ENCODE peak calls at places on chromosome 15, in seven cellular contexts. V is HFF-Myc, X is NCI-H1417, K is HTR-8/SVneo, F is spleen, H is breast epithelium, I is germinal center. Q is an unnamed sample.

GRCh38 chr15:78906310-78906608 is 33.6 kb downstream of the MORF4L1 start:
- DNase-seq in V (no peak), X (no peak), K (no peak), F (no peak), H (no peak), I (no peak), Q (no peak)

GRCh38 chr15:30929064-30929669 is 25.5 kb downstream of the FAN1 start:
- DNase-seq in V (no peak), X (peak), K (no peak), F (no peak), H (no peak), I (no peak), Q (no peak)

GRCh38 chr15:83288381-83288801 is 3.9 kb upstream of the BNC1 start:
- DNase-seq in V (no peak), X (no peak), K (no peak), F (no peak), H (no peak), I (no peak), Q (no peak)

GRCh38 chr15:74869726-74870407 is 3.3 kb downstream of the SCAMP2 start:
- DNase-seq in V (no peak), X (no peak), K (no peak), F (peak), H (no peak), I (peak), Q (no peak)

GRCh38 chr15:87154771-87155170 is 1075.1 kb downstream of the AGBL1 start:
- DNase-seq in V (no peak), X (no peak), K (no peak), F (no peak), H (no peak), I (no peak), Q (no peak)

GRCh38 chr15:90322531-90322930 is 29.6 kb upstream of the ZNF774 start:
- DNase-seq in V (no peak), X (no peak), K (no peak), F (no peak), H (no peak), I (no peak), Q (no peak)

GRCh38 chr15:89628791-89629715 is 26.2 kb downstream of the KIF7 start:
- DNase-seq in V (no peak), X (no peak), K (no peak), F (no peak), H (no peak), I (no peak), Q (no peak)

GRCh38 chr15:85073556-85074194 is 92.0 kb downstream of the PDE8A start:
- DNase-seq in V (no peak), X (no peak), K (no peak), F (no peak), H (no peak), I (no peak), Q (no peak)

GRCh38 chr15:43518073-43518761 is 809 bp downstream of the MAP1A start:
- DNase-seq in V (no peak), X (peak), K (no peak), F (no peak), H (no peak), I (no peak), Q (peak)

GRCh38 chr15:43511012-43511885 is 6.2 kb upstream of the MAP1A start:
- DNase-seq in V (no peak), X (peak), K (no peak), F (no peak), H (no peak), I (no peak), Q (peak)

GRCh38 chr15:62783303-62783957 is 259.1 kb upstream of the TPM1 start:
- DNase-seq in V (peak), X (no peak), K (peak), F (no peak), H (no peak), I (no peak), Q (no peak)

GRCh38 chr15:51672913-51673857 is 8.1 kb upstream of the SCG3 start:
- DNase-seq in V (no peak), X (no peak), K (no peak), F (no peak), H (no peak), I (no peak), Q (no peak)

GRCh38 chr15:59699810-59700431 is 10.8 kb upstream of the BNIP2 start:
- DNase-seq in V (no peak), X (no peak), K (no peak), F (no peak), H (no peak), I (no peak), Q (no peak)

GRCh38 chr15:100175406-100176114 is 166.2 kb downstream of the ADAMTS17 start:
- DNase-seq in V (no peak), X (no peak), K (no peak), F (no peak), H (no peak), I (no peak), Q (no peak)

GRCh38 chr15:70936326-70936725 is 43.7 kb downstream of the LRRC49 start:
- DNase-seq in V (no peak), X (peak), K (no peak), F (no peak), H (no peak), I (no peak), Q (no peak)

GRCh38 chr15:57566840-57567239 is 24.9 kb upstream of the MYZAP start:
- DNase-seq in V (no peak), X (no peak), K (no peak), F (no peak), H (no peak), I (no peak), Q (no peak)

GRCh38 chr15:55108858-55109518 is 87.8 kb downstream of the RSL24D1 start:
- DNase-seq in V (peak), X (peak), K (peak), F (peak), H (peak), I (peak), Q (peak)

GRCh38 chr15:72488558-72488957 is 14.4 kb downstream of the ARIH1 start:
- DNase-seq in V (no peak), X (no peak), K (no peak), F (no peak), H (no peak), I (no peak), Q (no peak)

GRCh38 chr15:74631408-74631807 is 15.8 kb downstream of the CLK3 start:
- DNase-seq in V (no peak), X (no peak), K (no peak), F (no peak), H (no peak), I (no peak), Q (no peak)

GRCh38 chr15:31511707-31512310 is 185.2 kb downstream of the KLF13 start:
- DNase-seq in V (no peak), X (no peak), K (no peak), F (no peak), H (no peak), I (no peak), Q (no peak)

GRCh38 chr15:67973846-67974245 is 80.3 kb upstream of the PIAS1 start:
- DNase-seq in V (no peak), X (no peak), K (no peak), F (no peak), H (no peak), I (no peak), Q (no peak)

GRCh38 chr15:71254503-71254902 is 139.2 kb downstream of the THSD4 start:
- DNase-seq in V (no peak), X (no peak), K (no peak), F (no peak), H (no peak), I (no peak), Q (no peak)

GRCh38 chr15:96324192-96324895 is 6.2 kb upstream of the NR2F2 start:
- DNase-seq in V (no peak), X (no peak), K (no peak), F (no peak), H (no peak), I (no peak), Q (no peak)

GRCh38 chr15:64334530-64334929 is 21.4 kb downstream of the CSNK1G1 start:
- DNase-seq in V (no peak), X (no peak), K (no peak), F (no peak), H (no peak), I (no peak), Q (no peak)

GRCh38 chr15:28887344-28888174 is 1.8 kb downstream of the APBA2 start:
- DNase-seq in V (no peak), X (no peak), K (no peak), F (peak), H (no peak), I (no peak), Q (no peak)

GRCh38 chr15:80929225-80929624 is 60.4 kb downstream of the MESD start:
- DNase-seq in V (peak), X (no peak), K (peak), F (peak), H (no peak), I (no peak), Q (no peak)

GRCh38 chr15:59794229-59794886 is 105.2 kb upstream of the BNIP2 start:
- DNase-seq in V (no peak), X (no peak), K (no peak), F (no peak), H (no peak), I (no peak), Q (no peak)

GRCh38 chr15:68413363-68414255 is 18.4 kb downstream of the ITGA11 start:
- DNase-seq in V (no peak), X (no peak), K (no peak), F (no peak), H (no peak), I (no peak), Q (no peak)

GRCh38 chr15:66841953-66842681 is 140.1 kb downstream of the SMAD6 start:
- DNase-seq in V (no peak), X (peak), K (peak), F (peak), H (peak), I (peak), Q (no peak)

GRCh38 chr15:95041297-95041696 is 809.9 kb downstream of the MCTP2 start:
- DNase-seq in V (no peak), X (no peak), K (no peak), F (no peak), H (no peak), I (no peak), Q (no peak)

GRCh38 chr15:90869601-90870353 is 1.4 kb downstream of the FURIN start:
- DNase-seq in V (peak), X (peak), K (peak), F (peak), H (no peak), I (no peak), Q (no peak)

GRCh38 chr15:56040081-56041035 is 46.9 kb upstream of the NEDD4 start:
- DNase-seq in V (peak), X (peak), K (peak), F (no peak), H (no peak), I (no peak), Q (peak)

GRCh38 chr15:75030023-75030413 is 6.6 kb downstream of the PPCDC start:
- DNase-seq in V (no peak), X (peak), K (no peak), F (no peak), H (no peak), I (no peak), Q (no peak)

GRCh38 chr15:73993211-73993994 is 1.1 kb upstream of the PML start:
- DNase-seq in V (no peak), X (no peak), K (no peak), F (no peak), H (no peak), I (no peak), Q (no peak)